ENCODE peak calls at places on chromosomes 11 and 22, in nine cellular contexts. G, C, P, X, Y, R, K, M and N are unnamed samples.

GRCh38 chr11:75144716-75145014 is 6.2 kb upstream of the SLCO2B1 start:
- DNase-seq in G (no peak), C (no peak), P (no peak), X (no peak), Y (no peak), R (no peak), K (no peak), M (no peak), N (no peak)

GRCh38 chr11:120801801-120802689 is 221.9 kb upstream of the TBCEL start:
- DNase-seq in G (peak; percentile 32), C (peak; percentile 40), P (peak; percentile 53), X (peak; percentile 60), Y (peak; percentile 59), R (peak; percentile 62), K (peak; percentile 72), M (no peak), N (peak; percentile 83)

GRCh38 chr22:19166421-19166820 is 12.1 kb downstream of the SLC25A1 start:
- DNase-seq in G (no peak), C (no peak), P (no peak), X (no peak), Y (no peak), R (no peak), K (no peak), M (no peak), N (no peak)

GRCh38 chr22:32106930-32107329 is 52.2 kb downstream of the C22orf42 start:
- DNase-seq in G (no peak), C (peak; percentile 39), P (no peak), X (no peak), Y (no peak), R (no peak), K (peak; percentile 4), M (no peak), N (no peak)

GRCh38 chr11:34454308-34455032 is 15.7 kb downstream of the CAT start:
- DNase-seq in G (no peak), C (no peak), P (no peak), X (no peak), Y (no peak), R (no peak), K (no peak), M (no peak), N (no peak)

GRCh38 chr11:75668508-75669297 is at the start of gene MAP6:
- DNase-seq in G (no peak), C (peak; percentile 19), P (no peak), X (no peak), Y (no peak), R (peak; percentile 25), K (no peak), M (no peak), N (peak; percentile 71)

GRCh38 chr22:22884888-22885840 is 2.5 kb upstream of the IGLL5 start:
- DNase-seq in G (no peak), C (no peak), P (no peak), X (no peak), Y (no peak), R (peak; percentile 77), K (peak; percentile 97), M (no peak), N (no peak)

GRCh38 chr11:94737171-94737611 is 31.0 kb upstream of the AMOTL1 start:
- DNase-seq in G (no peak), C (no peak), P (no peak), X (no peak), Y (no peak), R (no peak), K (no peak), M (no peak), N (no peak)

GRCh38 chr11:86761978-86762377 is 38.4 kb upstream of the PRSS23 start:
- DNase-seq in G (no peak), C (no peak), P (no peak), X (no peak), Y (no peak), R (no peak), K (no peak), M (no peak), N (no peak)

GRCh38 chr11:35564246-35564595 is 38.8 kb upstream of the PAMR1 start:
- DNase-seq in G (no peak), C (no peak), P (no peak), X (no peak), Y (no peak), R (no peak), K (no peak), M (no peak), N (no peak)

GRCh38 chr11:47603295-47603694 is 9.1 kb upstream of the C1QTNF4 start:
- DNase-seq in G (no peak), C (no peak), P (no peak), X (no peak), Y (no peak), R (no peak), K (no peak), M (no peak), N (no peak)

GRCh38 chr11:72069787-72070251 is 10.5 kb downstream of the NUMA1 start:
- DNase-seq in G (no peak), C (peak; percentile 74), P (peak; percentile 89), X (peak; percentile 67), Y (peak; percentile 86), R (peak; percentile 83), K (no peak), M (peak; percentile 85), N (peak; percentile 91)

DNA sequence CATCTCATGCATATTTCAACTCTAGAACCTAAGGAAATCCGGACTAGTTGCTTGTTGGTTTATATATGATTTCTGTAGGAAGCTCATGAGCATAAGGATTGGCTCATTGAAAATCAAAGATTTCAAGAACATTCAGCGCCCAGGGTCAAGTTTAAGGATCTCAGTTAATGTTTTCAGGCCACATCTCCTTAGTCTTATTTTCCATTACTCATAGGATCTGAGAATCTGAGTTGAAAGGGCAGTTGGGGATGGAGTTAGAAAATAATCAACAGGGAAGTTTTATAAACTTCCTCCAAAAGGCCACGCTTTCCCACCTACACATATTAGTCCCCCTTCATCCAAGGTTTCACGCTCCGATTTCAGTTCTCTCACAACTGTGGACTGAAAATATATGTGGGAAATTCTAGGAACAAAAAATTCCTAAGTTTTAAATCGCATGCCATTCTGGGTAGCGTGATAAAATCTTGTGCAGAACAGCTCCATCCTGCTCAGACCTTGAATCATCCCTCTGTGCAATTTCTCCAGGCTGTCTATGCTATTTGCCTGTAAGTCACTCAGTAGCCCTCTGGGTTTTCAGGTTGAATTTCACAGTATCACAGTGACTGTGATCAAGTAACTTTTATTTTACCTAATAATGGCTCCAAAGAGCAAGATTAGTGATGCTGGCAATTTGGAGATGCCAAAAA is 160.2 kb downstream of the KIRREL3 start:
- DNase-seq in G (no peak), C (no peak), P (no peak), X (no peak), Y (no peak), R (no peak), K (no peak), M (no peak), N (no peak)
- H3K27ac ChIP-seq in G (no peak overlapping the region), C (no peak overlapping the region), P (no peak overlapping the region), X (no peak overlapping the region), Y (no peak overlapping the region), R (no peak overlapping the region), K (no peak overlapping the region), M (no peak overlapping the region), N (no peak overlapping the region)

DNA sequence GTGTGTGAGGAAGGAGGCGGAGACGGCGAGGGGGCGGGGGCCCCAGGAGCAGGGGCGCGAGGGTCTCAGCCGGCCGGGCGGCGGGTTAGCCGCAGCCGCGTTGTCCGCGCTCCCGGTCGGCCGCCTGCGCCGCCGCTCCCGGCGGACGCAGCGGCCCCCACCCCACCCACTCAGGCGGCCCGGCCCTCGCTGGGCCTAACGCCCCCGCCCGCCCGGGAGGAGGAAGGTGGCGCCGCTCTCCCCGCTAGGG is at the start of gene FCHSD2:
- DNase-seq in G (no peak), C (no peak), P (no peak), X (no peak), Y (no peak), R (no peak), K (no peak), M (no peak), N (no peak)
- H3K4me1 ChIP-seq in G (peaks cover 25% of the 10 kb centered on the region), C (peaks cover 20% of the 10 kb centered on the region), P (peaks cover 39% of the 10 kb centered on the region), X (no peaks in the 10 kb centered on the region), Y (peaks cover 3% of the 10 kb centered on the region), R (peaks cover 23% of the 10 kb centered on the region), K (peaks cover 68% of the 10 kb centered on the region), M (peaks cover 30% of the 10 kb centered on the region), N (no peaks in the 10 kb centered on the region)

GRCh38 chr22:47322854-47323253 is 560.4 kb downstream of the TBC1D22A start:
- DNase-seq in G (no peak), C (no peak), P (no peak), X (no peak), Y (no peak), R (no peak), K (no peak), M (no peak), N (no peak)
- H3K9me3 ChIP-seq in G (no peaks in the 10 kb centered on the region), C (peaks cover 24% of the 10 kb centered on the region), P (peaks cover 18% of the 10 kb centered on the region), X (peaks cover 5% of the 10 kb centered on the region), Y (peaks cover 13% of the 10 kb centered on the region), R (peaks cover 11% of the 10 kb centered on the region), K (peaks cover 12% of the 10 kb centered on the region), M (no peaks in the 10 kb centered on the region), N (no peaks in the 10 kb centered on the region)

GRCh38 chr11:11038339-11039248 is 180.7 kb upstream of the ZBED5 start:
- DNase-seq in G (no peak), C (no peak), P (no peak), X (no peak), Y (no peak), R (peak; percentile 10), K (no peak), M (no peak), N (no peak)

GRCh38 chr11:11034476-11034875 is 176.6 kb upstream of the ZBED5 start:
- DNase-seq in G (no peak), C (no peak), P (no peak), X (no peak), Y (no peak), R (no peak), K (no peak), M (no peak), N (no peak)

GRCh38 chr11:11035331-11035730 is 177.5 kb upstream of the ZBED5 start:
- DNase-seq in G (no peak), C (no peak), P (no peak), X (no peak), Y (no peak), R (no peak), K (no peak), M (no peak), N (no peak)

GRCh38 chr11:11037162-11037732 is 179.4 kb upstream of the ZBED5 start:
- DNase-seq in G (no peak), C (no peak), P (no peak), X (no peak), Y (no peak), R (no peak), K (no peak), M (no peak), N (no peak)

DNA sequence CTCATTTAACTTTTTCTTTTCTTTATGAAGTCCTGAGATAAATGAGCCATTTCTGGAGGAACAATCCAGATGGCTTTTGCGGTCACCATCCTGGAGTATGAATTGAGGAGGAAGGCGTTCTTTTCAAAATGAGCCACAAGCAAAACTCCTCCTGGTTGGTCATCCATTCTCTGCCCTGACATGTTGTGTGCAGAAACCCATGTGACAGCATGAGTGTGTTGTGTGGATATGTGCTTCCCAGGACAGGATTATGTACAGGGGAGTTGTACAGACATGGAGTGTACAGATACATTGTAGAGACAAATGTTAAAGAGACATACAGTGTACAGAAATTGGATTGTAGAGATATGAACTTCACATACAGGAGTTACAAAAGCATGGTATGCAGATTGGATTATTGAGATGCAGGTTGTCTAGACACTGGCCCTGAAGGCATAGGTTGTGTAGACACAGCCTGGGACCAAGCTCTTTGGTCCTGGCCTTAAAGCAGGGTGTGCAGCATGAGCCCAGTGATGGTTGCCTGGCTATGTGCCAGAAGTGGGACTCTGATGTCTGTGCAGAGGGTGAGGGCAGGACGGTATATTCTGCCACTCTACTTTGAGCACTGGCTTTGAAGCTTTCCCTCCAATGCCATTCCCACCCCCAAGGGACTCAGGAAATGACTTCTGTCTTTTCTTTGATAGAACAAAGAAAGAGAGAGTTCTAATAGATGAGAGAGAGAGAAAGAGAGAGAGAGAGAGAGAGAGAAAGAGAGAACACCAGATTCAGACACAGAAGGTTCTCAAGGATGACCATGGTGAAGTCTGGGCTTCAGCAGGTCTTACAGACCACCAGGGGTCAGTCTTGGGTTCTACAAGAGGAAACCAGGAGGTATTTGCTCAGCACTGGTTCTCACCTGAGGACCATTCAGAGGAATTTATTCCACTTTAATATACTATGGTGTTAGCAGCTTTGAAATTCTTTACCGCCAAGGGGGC is 178.6 kb upstream of the ZBED5 start:
- DNase-seq in G (peak; percentile 55), C (peak; percentile 62), P (no peak), X (no peak), Y (no peak), R (no peak), K (peak; percentile 76), M (no peak), N (no peak)
- H3K27ac ChIP-seq in G (no peak overlapping the region), C (no peak overlapping the region), P (no peak overlapping the region), X (no peak overlapping the region), Y (no peak overlapping the region), R (peak overlapping the region; percentile 60), K (no peak overlapping the region), M (no peak overlapping the region), N (no peak overlapping the region)